ENCODE peak calls at places on chromosomes 11 and 22, in four cellular contexts. E is spleen, F is IMR-90, A is heart left ventricle. X is an unnamed sample. For H3K4me1, the result is how much of the 10 kb centered on the place peaks cover.

GRCh38 chr11:19253149-19253540 is 12.4 kb upstream of the E2F8 start:
- DNase-seq in E (no peak), F (no peak), A (no peak), X (no peak)

GRCh38 chr22:48654492-48654891 is 1173.2 kb downstream of the BRD1 start:
- DNase-seq in F (no peak), E (no peak), A (no peak), X (no peak)

GRCh38 chr11:119320593-119321524 is 3.9 kb upstream of the MCAM start:
- DNase-seq in A (peak), E (peak), F (peak), X (peak)

GRCh38 chr11:125348704-125349635 is 147.1 kb downstream of the FEZ1 start:
- DNase-seq in F (peak), E (peak), A (peak), X (peak)

GRCh38 chr11:65590240-65590738 is 5.3 kb downstream of the KCNK7 start:
- DNase-seq in A (no peak), E (no peak), F (peak), X (no peak)

GRCh38 chr22:44026066-44026629 is 2.0 kb downstream of the PARVB start:
- DNase-seq in A (peak), E (peak), F (no peak), X (no peak)

GRCh38 chr22:30573594-30574094 is 821 bp downstream of the GAL3ST1 start:
- DNase-seq in E (no peak), A (no peak), F (no peak), X (no peak)

GRCh38 chr22:40368016-40368415 is 2.4 kb upstream of the SGSM3 start:
- DNase-seq in A (no peak), E (no peak), F (no peak), X (no peak)

GRCh38 chr11:77136074-77136473 is 8.0 kb downstream of the MYO7A start:
- DNase-seq in E (no peak), A (no peak), F (peak), X (no peak)

GRCh38 chr11:8947230-8947943 is 4.6 kb upstream of the ASCL3 start:
- DNase-seq in E (no peak), F (peak), A (no peak), X (no peak)

GRCh38 chr11:78840190-78840589 is 265.5 kb upstream of the NARS2 start:
- DNase-seq in A (no peak), E (no peak), F (peak), X (no peak)

GRCh38 chr11:131511794-131512193 is 141.4 kb downstream of the NTM start:
- DNase-seq in A (no peak), F (no peak), E (no peak), X (no peak)

GRCh38 chr22:41779889-41780505 is 20.5 kb upstream of the CCDC134 start:
- DNase-seq in F (no peak), E (peak), A (no peak), X (no peak)

GRCh38 chr22:21652010-21652546 is 10.0 kb downstream of the SDF2L1 start:
- DNase-seq in E (peak), F (peak), A (peak), X (peak)

GRCh38 chr11:122097419-122098001 is 18.5 kb downstream of the BLID start:
- DNase-seq in E (no peak), F (peak), A (no peak), X (no peak)

GRCh38 chr11:22456993-22457748 is 119.0 kb downstream of the SLC17A6 start:
- DNase-seq in F (no peak), E (no peak), A (no peak), X (no peak)

GRCh38 chr22:35538801-35539321 is 1.8 kb upstream of the RASD2 start:
- DNase-seq in E (no peak), A (no peak), F (no peak), X (no peak)

GRCh38 chr22:20647586-20648305 is 126.2 kb upstream of the SERPIND1 start:
- DNase-seq in E (no peak), F (no peak), A (peak), X (no peak)

GRCh38 chr11:113796663-113797259 is 17.2 kb downstream of the CLDN25 start:
- DNase-seq in F (peak), E (no peak), A (no peak), X (no peak)

GRCh38 chr11:115580927-115581680 is 76.9 kb upstream of the CADM1 start:
- DNase-seq in F (no peak), A (peak), E (no peak), X (no peak)

GRCh38 chr11:70696564-70696963 is 298.2 kb downstream of the CTTN start:
- DNase-seq in F (no peak), E (no peak), A (no peak), X (no peak)

GRCh38 chr22:44620129-44620840 is 81.7 kb upstream of the PRR5 start:
- DNase-seq in A (peak), F (peak), E (peak), X (no peak)

GRCh38 chr11:44716256-44716655 is 10.5 kb upstream of the TSPAN18 start:
- DNase-seq in F (no peak), A (no peak), E (peak), X (no peak)

GRCh38 chr11:128326791-128327190 is 260.6 kb downstream of the ETS1 start:
- DNase-seq in F (no peak), E (no peak), A (no peak), X (no peak)

GRCh38 chr11:1924646-1925372 is 5.3 kb downstream of the TNNT3 start:
- DNase-seq in E (peak), F (no peak), A (no peak), X (no peak)

GRCh38 chr11:128630367-128631230 is 43.2 kb upstream of the ETS1 start:
- DNase-seq in E (peak), A (peak), F (peak), X (peak)

GRCh38 chr11:6319879-6320410 is 356 bp downstream of the CAVIN3 start:
- DNase-seq in F (peak), A (peak), E (peak), X (peak)

DNA sequence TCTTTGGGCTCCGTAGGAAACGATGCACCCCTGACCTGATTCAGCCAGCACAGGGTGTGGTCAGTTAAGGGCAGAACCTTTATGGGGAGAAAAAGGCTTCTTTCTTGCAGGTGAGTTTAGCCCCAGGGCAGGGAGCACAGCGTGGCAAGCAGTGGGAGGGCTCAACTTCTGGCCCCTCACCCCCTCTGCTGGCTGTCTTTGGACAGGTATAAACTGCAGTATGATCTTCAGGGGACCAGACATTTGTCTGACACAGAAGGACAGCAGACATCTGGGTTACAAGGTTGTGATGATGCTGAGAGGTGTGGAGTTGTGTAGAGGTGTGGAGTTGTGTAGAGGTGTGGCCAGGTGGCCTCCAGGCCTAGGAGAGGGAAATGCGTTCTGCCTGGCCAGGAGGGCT is 324.0 kb upstream of the PLET1 start:
- DNase-seq in E (no peak), F (no peak), A (no peak), X (no peak)
- TF ChIP-seq CTCF in E (no peak), F (no peak), A (peak), X (no peak)

GRCh38 chr11:16942342-16942741 is 71.9 kb downstream of the PLEKHA7 start:
- DNase-seq in A (no peak), E (no peak), F (no peak), X (no peak)
- H3K4me1 ChIP-seq in A (under half), E (under half), F (under half), X (under half)

GRCh38 chr11:63552921-63553320 is 10.3 kb downstream of the PLAAT2 start:
- DNase-seq in A (no peak), E (no peak), F (no peak), X (no peak)
- H3K27ac ChIP-seq in A (no peak), E (peak), F (no peak), X (no peak)

DNA sequence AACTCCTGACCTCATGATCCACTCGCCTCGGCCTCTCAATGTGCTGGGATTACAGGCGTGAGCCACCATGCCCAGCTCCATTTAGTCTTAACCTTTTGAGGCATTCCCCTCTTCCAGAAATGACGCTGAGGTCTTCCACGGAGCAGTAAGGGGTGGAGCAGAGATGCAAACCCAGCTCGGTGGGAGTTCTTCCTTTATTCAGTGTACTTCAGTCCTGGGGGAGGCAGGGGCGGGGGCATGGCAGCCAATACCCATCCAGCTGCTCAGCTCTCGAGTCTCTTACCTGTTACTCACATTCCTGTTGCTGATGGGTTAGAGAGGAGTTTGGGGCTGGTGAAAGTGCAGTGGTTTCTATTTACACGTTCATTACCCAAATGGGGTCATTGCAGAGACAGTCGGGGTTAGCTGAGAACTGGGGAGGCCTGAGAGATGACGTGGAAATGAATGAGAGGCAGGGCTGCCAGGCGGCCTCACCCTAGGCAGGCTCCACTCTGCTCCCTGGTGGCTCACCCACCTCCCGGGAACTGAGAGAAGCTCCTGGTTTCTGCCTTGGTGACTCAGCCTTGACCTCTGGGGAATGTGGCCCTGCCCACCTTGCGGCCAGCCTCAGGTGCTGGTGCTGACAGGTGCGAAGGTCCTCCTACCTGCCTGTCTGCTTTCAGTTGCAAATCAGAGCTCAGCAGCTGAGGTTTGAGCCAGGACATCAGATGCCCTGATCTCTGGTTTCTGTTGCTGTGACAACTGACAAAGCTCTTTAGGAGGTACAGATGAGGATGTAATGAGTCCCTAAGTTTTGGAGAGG is 13.4 kb upstream of the ST14 start:
- DNase-seq in E (no peak), F (no peak), A (no peak), X (peak)
- TF ChIP-seq CTCF in E (no peak), F (no peak), A (peak), X (peak)

DNA sequence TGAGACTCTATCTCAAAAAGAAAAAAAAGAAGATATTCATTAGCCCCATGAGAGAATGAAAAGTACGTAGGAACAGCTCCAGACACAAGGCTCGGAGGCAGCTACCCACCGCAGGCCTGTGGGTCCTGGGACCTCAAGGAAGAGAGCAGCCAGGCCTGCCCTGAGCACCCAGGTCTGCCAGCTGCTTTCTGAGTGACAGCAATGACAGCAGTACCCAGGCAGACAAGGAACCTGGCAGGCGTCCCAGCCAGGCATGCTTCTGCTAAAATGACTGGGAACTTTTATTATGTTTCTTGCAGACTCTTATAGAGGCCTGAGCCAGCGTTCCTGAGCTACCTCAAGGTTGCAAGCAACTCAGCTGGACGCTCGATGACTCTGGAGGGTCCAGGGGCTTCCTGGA is 31.6 kb downstream of the CPT1A start:
- DNase-seq in F (no peak), E (no peak), A (peak), X (no peak)
- H3K4me1 ChIP-seq in F (under half), E (under half), A (under half), X (under half)

GRCh38 chr11:17588166-17588565 is 41.1 kb downstream of the OTOG start:
- DNase-seq in A (peak), F (no peak), E (peak), X (peak)
- H3K27ac ChIP-seq in A (no peak), F (no peak), E (no peak), X (no peak)

GRCh38 chr11:92149996-92150395 is 74.6 kb upstream of the FAT3 start:
- DNase-seq in A (no peak), F (peak), E (no peak), X (no peak)
- TF ChIP-seq CTCF in A (no peak), F (no peak), E (no peak), X (no peak)

GRCh38 chr11:117934526-117935307 is 5.5 kb upstream of the TMPRSS13 start:
- DNase-seq in F (no peak), E (peak), A (no peak), X (no peak)
- H3K4me1 ChIP-seq in F (under half), E (under half), A (under half), X (under half)

GRCh38 chr22:42906605-42907338 is 49.7 kb upstream of the ARFGAP3 start:
- DNase-seq in F (peak), A (peak), E (no peak), X (no peak)
- H3K27ac ChIP-seq in F (peak), A (peak), E (peak), X (peak)

GRCh38 chr11:68956142-68956541 is 24.6 kb downstream of the MRGPRD start:
- DNase-seq in E (no peak), A (no peak), F (no peak), X (peak)
- TF ChIP-seq CTCF in E (no peak), A (no peak), F (peak), X (peak)